ENCODE peak calls at places on chromosomes 6 and 20, in five cellular contexts. P, I, V, Y and S are unnamed samples.

GRCh38 chr6:16206595-16207037 is 31.8 kb upstream of the GMPR start:
- DNase-seq in V (peak), I (peak), P (peak), Y (peak), S (peak)

GRCh38 chr6:100346828-100347227 is 117.9 kb downstream of the SIM1 start:
- DNase-seq in Y (peak), P (no peak), I (peak), V (no peak), S (no peak)

GRCh38 chr20:38395165-38395564 is 40.0 kb downstream of the SNHG17 start:
- DNase-seq in I (peak), Y (peak), P (no peak), V (no peak), S (no peak)

GRCh38 chr6:4071330-4071729 is 7.6 kb downstream of the FAM217A start:
- DNase-seq in V (no peak), I (no peak), P (no peak), Y (no peak), S (no peak)

GRCh38 chr6:23176883-23177282 is 607.5 kb downstream of the HDGFL1 start:
- DNase-seq in P (no peak), V (no peak), Y (no peak), I (no peak), S (no peak)

GRCh38 chr6:39881851-39882566 is 52.3 kb downstream of the MOCS1 start:
- DNase-seq in I (peak), Y (peak), V (no peak), P (no peak), S (no peak)

GRCh38 chr6:119672725-119673124 is 323.2 kb upstream of the MAN1A1 start:
- DNase-seq in I (no peak), V (no peak), Y (no peak), P (no peak), S (no peak)

GRCh38 chr6:56764081-56764566 is 121.4 kb upstream of the DST start:
- DNase-seq in I (peak), V (no peak), P (no peak), Y (peak), S (no peak)

GRCh38 chr6:5706094-5707033 is 300.4 kb downstream of the NRN1 start:
- DNase-seq in I (peak), V (no peak), Y (no peak), P (no peak), S (no peak)

GRCh38 chr6:161631676-161632194 is 357.9 kb upstream of the AGPAT4 start:
- DNase-seq in V (no peak), I (peak), P (no peak), Y (peak), S (no peak)

DNA sequence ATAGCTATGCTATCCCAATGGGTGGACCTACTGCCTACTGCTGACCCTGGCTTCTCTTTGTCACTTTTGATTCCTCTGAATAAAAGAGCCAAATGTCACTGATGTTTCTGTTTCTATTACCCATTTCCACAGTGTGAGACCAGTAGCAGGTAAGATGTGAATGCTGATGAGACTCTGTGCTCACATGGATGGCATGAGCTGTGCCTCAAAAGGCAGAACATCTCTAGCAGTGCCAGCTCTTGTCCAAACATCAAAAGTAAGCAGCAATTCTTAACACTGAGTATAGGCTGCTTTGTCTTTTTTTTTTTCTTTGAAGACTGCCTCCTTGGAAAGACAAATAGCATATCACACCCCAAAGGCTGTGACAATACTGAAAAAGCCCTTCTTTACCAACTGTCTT is 459.2 kb upstream of the RUNX2 start:
- DNase-seq in I (no peak), V (no peak), P (no peak), Y (no peak), S (no peak)
- H3K27ac ChIP-seq in I (no peak), V (no peak), P (no peak), Y (no peak), S (no peak)

GRCh38 chr20:2204021-2204420 is 91.8 kb upstream of the TGM3 start:
- DNase-seq in V (no peak), P (no peak), I (no peak), Y (no peak), S (no peak)

GRCh38 chr20:2207770-2208097 is 88.1 kb upstream of the TGM3 start:
- DNase-seq in I (no peak), Y (no peak), V (no peak), P (no peak), S (no peak)

GRCh38 chr20:2203436-2203835 is 92.4 kb upstream of the TGM3 start:
- DNase-seq in V (no peak), Y (no peak), P (no peak), I (no peak), S (no peak)

GRCh38 chr20:2208897-2209296 is 86.9 kb upstream of the TGM3 start:
- DNase-seq in P (no peak), V (no peak), Y (no peak), I (no peak), S (no peak)

GRCh38 chr20:2206957-2207769 is 88.6 kb upstream of the TGM3 start:
- DNase-seq in Y (peak), I (peak), V (peak), P (peak), S (peak)
- H3K27ac ChIP-seq in Y (no peak), I (no peak), V (no peak), P (no peak), S (no peak)

DNA sequence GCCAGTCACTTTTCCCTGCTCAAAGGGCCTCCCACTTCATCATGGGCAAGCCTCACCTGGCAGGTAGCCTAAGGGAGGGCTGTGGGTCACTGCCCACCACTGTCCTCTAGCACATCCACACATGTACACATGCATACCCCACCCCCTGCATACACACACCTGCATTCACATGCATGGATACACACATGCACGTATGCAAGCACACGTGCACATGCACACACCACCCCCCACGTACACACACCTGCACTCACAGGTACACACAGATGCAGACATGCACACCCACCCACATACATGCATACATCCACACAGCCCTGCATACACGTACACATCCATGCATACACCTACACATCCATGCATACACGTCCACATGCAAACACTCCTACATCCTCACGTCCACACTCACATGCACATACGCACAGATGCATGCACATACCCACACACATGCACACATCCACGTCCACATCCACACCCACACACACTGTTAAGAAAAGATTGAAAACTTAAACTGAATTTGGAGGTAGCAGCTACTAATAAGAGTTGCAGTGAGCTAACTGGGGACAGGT is 14.0 kb upstream of the EXOC2 start:
- DNase-seq in I (no peak), P (no peak), V (no peak), Y (no peak), S (no peak)
- H3K27ac ChIP-seq in I (no peak), P (peak), V (no peak), Y (no peak), S (no peak)

GRCh38 chr6:144778056-144778455 is 492.9 kb downstream of the UTRN start:
- DNase-seq in I (no peak), P (no peak), V (no peak), Y (no peak), S (no peak)

GRCh38 chr6:144781836-144782235 is 496.7 kb downstream of the UTRN start:
- DNase-seq in P (no peak), V (no peak), Y (no peak), I (no peak), S (no peak)

GRCh38 chr6:144778773-144779531 is 493.8 kb downstream of the UTRN start:
- DNase-seq in V (no peak), Y (no peak), I (no peak), P (no peak), S (no peak)

GRCh38 chr6:144777249-144777648 is 492.1 kb downstream of the UTRN start:
- DNase-seq in I (no peak), Y (no peak), P (no peak), V (no peak), S (no peak)

DNA sequence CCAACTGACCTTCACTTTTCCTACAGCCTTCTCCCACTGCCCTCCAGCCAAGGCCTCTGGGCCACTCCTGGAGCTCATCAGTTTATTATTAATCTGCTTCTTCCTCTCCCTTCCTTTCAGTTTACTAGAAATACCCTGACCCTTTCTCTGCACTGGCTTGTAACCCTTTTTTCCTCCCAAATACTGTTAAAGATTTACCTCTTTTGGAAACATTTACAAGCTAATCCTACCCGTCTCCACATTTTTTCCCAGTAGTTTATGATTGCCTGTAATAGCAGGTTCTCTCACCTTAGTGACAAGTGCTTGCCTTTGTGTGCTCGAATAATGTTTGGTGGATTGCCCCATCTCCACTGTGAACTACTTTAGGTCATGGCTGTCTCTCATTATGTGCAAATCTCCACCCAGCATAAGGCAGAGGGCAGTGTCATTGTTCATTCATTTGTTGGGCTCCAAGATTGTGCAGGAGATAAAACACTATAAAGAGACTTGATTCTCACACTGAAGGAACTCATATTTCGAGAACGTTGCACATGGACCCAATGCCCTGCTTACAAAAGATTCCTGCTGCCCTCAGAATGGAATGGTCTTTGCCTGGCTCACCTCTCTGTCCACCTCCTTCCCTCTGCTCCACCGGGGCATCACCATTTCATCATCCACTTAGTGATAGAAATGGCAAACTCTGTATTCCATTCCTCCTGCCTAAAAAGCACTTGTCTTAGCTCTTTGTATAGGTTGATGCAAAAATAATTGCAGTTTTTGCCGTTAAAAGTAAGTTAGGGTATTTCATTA is 491.1 kb downstream of the UTRN start:
- DNase-seq in Y (no peak), I (no peak), P (no peak), V (no peak), S (no peak)
- H3K27ac ChIP-seq in Y (no peak), I (no peak), P (no peak), V (no peak), S (no peak)

GRCh38 chr6:33740204-33740608 is 6.5 kb downstream of the IP6K3 start:
- DNase-seq in Y (no peak), V (no peak), P (no peak), I (peak), S (no peak)

GRCh38 chr6:33740794-33741193 is 5.9 kb downstream of the IP6K3 start:
- DNase-seq in Y (no peak), I (no peak), V (no peak), P (peak), S (no peak)

GRCh38 chr6:33738153-33738552 is 8.6 kb downstream of the IP6K3 start:
- DNase-seq in P (no peak), V (no peak), Y (no peak), I (no peak), S (no peak)

GRCh38 chr6:33738879-33739278 is 7.8 kb downstream of the IP6K3 start:
- DNase-seq in Y (no peak), I (no peak), P (no peak), V (no peak), S (no peak)

DNA sequence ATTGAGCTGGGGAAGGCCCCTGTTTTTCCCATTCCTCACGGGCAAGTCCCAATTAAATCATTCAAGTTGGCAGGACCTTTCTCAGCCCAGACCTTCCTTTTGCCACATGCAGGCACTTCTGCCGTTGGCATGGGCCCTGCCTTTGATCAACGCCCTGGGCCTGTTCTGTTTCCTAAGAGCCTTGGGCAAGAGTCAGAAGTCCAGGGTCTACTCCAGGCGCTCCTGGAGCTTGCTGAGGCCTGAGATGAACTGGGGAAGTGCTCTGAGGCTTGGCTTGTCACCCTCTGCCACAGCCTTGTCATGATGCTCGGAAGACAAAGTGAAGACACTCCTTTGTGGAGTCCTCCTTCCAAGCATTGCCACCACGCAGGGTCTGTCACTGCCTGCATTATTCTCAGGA is 7.1 kb downstream of the IP6K3 start:
- DNase-seq in P (no peak), I (no peak), Y (no peak), V (no peak), S (no peak)
- H3K27ac ChIP-seq in P (no peak), I (no peak), Y (no peak), V (no peak), S (peak)

GRCh38 chr6:18528084-18528743 is 141.1 kb downstream of the RNF144B start:
- DNase-seq in P (no peak), I (peak), V (no peak), Y (peak), S (no peak)

GRCh38 chr6:18536693-18537092 is 149.5 kb downstream of the RNF144B start:
- DNase-seq in V (no peak), I (no peak), Y (no peak), P (no peak), S (no peak)

GRCh38 chr6:18530201-18530600 is 143.1 kb downstream of the RNF144B start:
- DNase-seq in Y (no peak), I (no peak), V (no peak), P (no peak), S (no peak)

GRCh38 chr6:18538315-18538714 is 151.2 kb downstream of the RNF144B start:
- DNase-seq in P (no peak), V (no peak), I (no peak), Y (no peak), S (no peak)

DNA sequence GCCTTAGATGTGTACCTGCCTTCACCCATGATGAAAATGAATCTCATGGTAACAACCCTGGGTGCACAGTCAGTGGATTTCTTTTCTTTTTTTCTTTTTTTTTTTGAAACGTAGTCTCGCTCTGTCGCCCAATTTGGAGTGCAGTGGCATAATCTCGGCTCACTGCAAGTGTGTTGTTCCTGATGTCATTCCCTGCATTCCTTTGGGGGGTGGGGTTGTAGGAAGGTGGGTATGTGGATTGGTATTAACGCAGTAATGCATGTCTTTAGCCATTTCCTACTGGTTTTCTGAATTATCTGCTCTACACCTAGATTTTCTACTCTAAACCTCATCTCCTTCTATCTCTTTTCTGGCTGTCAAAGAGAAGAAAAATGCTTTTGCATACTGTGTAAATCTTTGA is 146.6 kb downstream of the RNF144B start:
- DNase-seq in P (no peak), I (no peak), Y (no peak), V (no peak), S (no peak)
- H3K27ac ChIP-seq in P (no peak), I (no peak), Y (no peak), V (no peak), S (no peak)